ENCODE peak calls at places on chromosomes 11 and 22, in seven cellular contexts. T, R, O, U, L, X and P are unnamed samples.

GRCh38 chr11:121630041-121630440 is 177.3 kb upstream of the SORL1-AS1 start:
- DNase-seq in U (no peak), X (no peak), R (peak), L (no peak), O (no peak), T (no peak), P (no peak)

GRCh38 chr22:20552450-20552894 is 45.1 kb downstream of the MED15 start:
- DNase-seq in U (no peak), X (no peak), R (peak), L (no peak), O (no peak), T (peak), P (no peak)

GRCh38 chr11:74744277-74744676 is 4.4 kb upstream of the RNF169 start:
- DNase-seq in R (no peak), O (no peak), X (no peak), L (no peak), T (no peak), U (no peak), P (no peak)

GRCh38 chr11:66363805-66364535 is 7.6 kb downstream of the SLC29A2 start:
- DNase-seq in U (no peak), R (peak), T (no peak), L (peak), X (no peak), O (peak), P (no peak)

GRCh38 chr22:20155330-20156041 is 4.6 kb upstream of the CCDC188 start:
- DNase-seq in O (peak), U (no peak), X (no peak), L (peak), R (peak), T (no peak), P (no peak)

GRCh38 chr11:44962464-44962863 is 11.8 kb upstream of the TP53I11 start:
- DNase-seq in L (no peak), T (no peak), O (no peak), U (no peak), R (no peak), X (no peak), P (no peak)

GRCh38 chr22:46462726-46463371 is 74.6 kb downstream of the CELSR1 start:
- DNase-seq in L (no peak), X (peak), O (no peak), U (no peak), R (peak), T (no peak), P (no peak)

GRCh38 chr22:36398602-36399472 is 11.1 kb upstream of the MYH9 start:
- DNase-seq in O (no peak), L (no peak), X (no peak), U (no peak), R (peak), T (no peak), P (no peak)

GRCh38 chr11:66316849-66317251 is at the start of gene CD248:
- DNase-seq in X (no peak), O (no peak), L (no peak), R (peak), U (peak), T (no peak), P (no peak)

GRCh38 chr11:62545437-62546243 is 966 bp downstream of the AHNAK start:
- DNase-seq in T (peak), O (no peak), U (peak), R (peak), X (peak), L (peak), P (no peak)

GRCh38 chr22:26942301-26942927 is 285.0 kb downstream of the MIAT start:
- DNase-seq in X (no peak), R (no peak), L (no peak), T (no peak), U (no peak), O (no peak), P (no peak)

GRCh38 chr22:26939466-26939865 is 282.1 kb downstream of the MIAT start:
- DNase-seq in U (no peak), O (no peak), R (no peak), X (no peak), T (no peak), L (no peak), P (no peak)

DNA sequence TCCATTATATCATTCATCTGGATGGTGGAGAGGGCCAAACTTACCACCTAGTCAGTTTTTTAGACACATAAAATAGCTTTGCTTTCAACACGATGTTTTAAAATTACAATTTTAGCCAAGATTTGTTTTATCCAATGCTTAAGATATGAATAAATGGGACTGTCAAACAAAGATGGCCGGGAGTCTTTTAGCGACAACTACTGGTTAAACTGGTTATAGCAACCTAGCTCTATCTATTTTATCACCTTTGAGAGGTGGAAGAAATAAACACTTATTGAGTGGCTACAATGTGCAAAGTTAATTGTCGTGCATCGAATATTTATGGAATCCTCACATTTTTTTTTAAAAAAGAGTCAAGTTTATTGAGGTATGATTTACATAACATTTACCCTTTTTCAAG is 279.8 kb downstream of the MIAT start:
- DNase-seq in R (no peak), O (no peak), U (no peak), T (no peak), L (no peak), X (no peak), P (no peak)
- TF ChIP-seq CTCF in R (peak), O (peak), U (no peak), T (no peak), L (no peak), X (peak), P (peak)

DNA sequence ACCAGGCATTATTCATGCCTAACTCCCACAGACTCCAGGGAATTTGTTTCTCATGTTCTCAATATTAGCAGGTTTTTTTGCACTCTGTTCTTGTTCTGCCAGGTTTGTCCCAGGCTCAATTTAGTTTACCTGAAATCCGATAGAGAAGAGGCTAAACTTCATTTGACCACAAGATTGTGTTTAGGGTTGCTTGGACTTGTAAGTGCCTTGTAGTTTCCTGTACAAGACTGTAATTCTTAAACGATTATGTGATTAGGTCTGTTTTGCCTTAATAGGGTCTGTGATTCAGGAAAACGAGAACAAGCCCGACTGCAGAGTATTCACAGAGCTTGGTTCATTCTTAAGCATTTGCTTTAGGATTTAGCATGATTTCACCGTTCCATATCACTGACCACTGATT is 1.8 kb downstream of the PRSS23 start:
- DNase-seq in O (no peak), L (no peak), R (peak), T (no peak), U (no peak), X (no peak), P (no peak)
- H3K4me3 ChIP-seq in O (no peak), L (no peak), R (peak), T (no peak), U (peak), X (no peak), P (no peak)

DNA sequence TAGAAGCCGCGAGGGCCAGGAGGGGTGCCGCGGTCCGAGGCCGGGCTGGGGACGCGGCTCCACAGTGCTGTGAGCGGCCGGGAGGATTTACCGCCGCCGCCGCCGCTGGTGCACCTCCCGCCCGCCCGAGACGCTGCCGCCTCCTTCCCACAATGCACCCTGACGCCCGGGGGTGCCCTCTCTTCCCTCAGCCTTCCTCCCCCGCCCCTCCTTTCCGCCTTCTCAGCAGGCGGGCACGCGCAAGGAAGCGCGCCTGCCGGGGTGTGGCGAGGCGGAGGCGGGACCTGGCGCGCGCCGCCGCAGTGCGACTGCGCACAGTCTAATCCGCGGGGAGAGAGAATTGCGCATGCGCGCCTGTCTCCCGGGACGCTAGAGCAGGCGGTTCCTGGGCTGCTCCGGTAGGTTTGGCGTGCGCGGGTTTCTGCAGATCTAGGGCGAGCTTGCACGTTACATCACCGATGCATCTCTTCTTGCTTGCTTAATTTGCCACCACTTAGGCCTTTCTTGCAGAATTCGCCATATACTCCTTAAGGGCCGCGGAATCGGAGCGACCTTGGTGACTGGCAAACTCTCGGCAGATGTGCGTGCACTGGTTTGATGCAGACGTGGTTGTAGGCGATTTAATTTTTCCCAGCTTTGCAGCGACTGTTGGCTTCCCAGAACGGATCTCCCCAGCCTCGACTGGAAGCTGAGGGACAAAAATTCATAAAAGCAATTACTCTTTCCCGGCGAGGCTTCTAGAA is at the start of the genes GVQW3 and THAP12:
- DNase-seq in O (peak), L (peak), U (peak), R (peak), T (peak), X (peak), P (peak)
- TF ChIP-seq CTCF in O (peak), L (peak), U (no peak), R (no peak), T (peak), X (no peak), P (peak)

GRCh38 chr11:1459739-1460395 is 26.7 kb downstream of the MOB2 start:
- DNase-seq in R (no peak), X (no peak), L (no peak), O (no peak), T (no peak), U (no peak), P (no peak)

GRCh38 chr11:1460396-1460795 is 26.2 kb downstream of the MOB2 start:
- DNase-seq in T (no peak), X (no peak), R (peak), L (no peak), O (no peak), U (no peak), P (no peak)

GRCh38 chr11:1461806-1462455 is 24.6 kb downstream of the MOB2 start:
- DNase-seq in L (no peak), X (no peak), R (no peak), O (no peak), U (no peak), T (no peak), P (no peak)

GRCh38 chr11:1462576-1462975 is 24.0 kb downstream of the MOB2 start:
- DNase-seq in T (no peak), U (no peak), R (no peak), L (no peak), O (no peak), X (no peak), P (no peak)

GRCh38 chr11:1460994-1461805 is 25.4 kb downstream of the MOB2 start:
- DNase-seq in U (no peak), X (no peak), R (no peak), L (no peak), T (no peak), O (no peak), P (no peak)
- H3K4me3 ChIP-seq in U (no peak), X (no peak), R (no peak), L (no peak), T (no peak), O (no peak), P (no peak)

DNA sequence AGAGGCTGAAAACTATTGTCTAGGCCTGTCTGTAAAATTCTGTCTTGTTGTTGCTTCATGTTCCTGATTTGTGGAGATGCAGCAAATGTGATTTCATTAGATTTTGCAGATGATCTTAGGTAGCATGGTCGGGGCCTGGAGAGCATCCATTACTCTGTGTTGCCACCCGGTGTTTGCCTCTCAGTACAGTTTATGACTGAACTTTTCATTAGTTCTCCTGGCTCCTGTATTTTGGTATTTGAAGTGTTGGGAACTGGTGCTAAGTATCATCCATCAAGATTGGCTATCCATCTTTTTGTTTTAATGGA is 7.7 kb downstream of the YWHAH start:
- DNase-seq in X (no peak), R (no peak), O (no peak), T (no peak), U (no peak), L (no peak), P (no peak)
- TF ChIP-seq CTCF in X (peak), R (no peak), O (no peak), T (no peak), U (peak), L (no peak), P (no peak)

GRCh38 chr22:49209452-49210195 is 618.0 kb downstream of the BRD1 start:
- DNase-seq in L (no peak), R (no peak), X (no peak), T (peak), U (no peak), O (no peak), P (no peak)
- H3K4me3 ChIP-seq in L (no peak), R (no peak), X (no peak), T (no peak), U (no peak), O (no peak), P (no peak)

DNA sequence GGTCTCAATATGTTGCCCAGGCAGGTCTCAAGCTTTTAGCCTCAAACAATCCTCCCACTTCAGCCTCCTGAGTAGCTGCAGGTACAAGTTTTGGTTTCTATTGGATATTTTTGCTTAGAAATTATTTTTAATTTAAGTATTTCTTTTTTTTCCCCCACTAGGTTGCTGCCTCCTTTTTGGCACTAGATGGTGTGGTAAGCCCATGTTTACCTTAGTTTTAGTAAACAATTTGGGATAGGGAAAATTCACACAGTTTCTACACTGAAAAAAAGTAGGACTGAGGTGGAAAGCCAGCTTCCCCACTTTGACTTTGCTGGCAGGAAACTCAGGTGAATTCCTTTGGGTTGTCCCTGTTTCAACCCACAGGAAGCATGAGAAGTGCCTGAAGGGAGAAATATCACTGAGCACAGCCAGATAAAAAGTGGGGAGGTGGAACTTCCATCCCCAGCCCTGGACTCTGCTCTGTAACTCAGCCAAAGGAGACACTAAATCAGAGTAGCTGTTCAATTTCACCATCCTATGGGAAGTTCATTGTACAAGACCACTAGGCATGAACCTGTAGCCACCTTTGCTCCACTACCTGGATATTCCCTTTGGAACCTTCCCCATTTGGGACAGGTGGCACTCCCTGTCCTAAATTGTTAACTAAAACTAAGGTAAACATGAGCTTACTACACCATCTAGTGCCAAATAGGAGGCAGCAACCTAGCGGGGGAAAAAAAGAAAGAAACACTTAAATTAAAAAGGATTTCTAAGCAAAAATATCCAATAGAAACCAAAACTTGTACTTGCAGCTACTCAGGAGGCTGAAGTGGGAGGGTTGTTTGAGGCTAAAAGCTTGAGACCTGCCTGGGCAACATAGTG is 154.4 kb upstream of the FAT3 start:
- DNase-seq in U (no peak), O (no peak), L (no peak), T (no peak), R (peak), X (no peak), P (no peak)
- TF ChIP-seq CTCF in U (peak), O (no peak), L (no peak), T (no peak), R (no peak), X (no peak), P (peak)

GRCh38 chr11:116955949-116956348 is 118.5 kb upstream of the APOA1 start:
- DNase-seq in T (no peak), R (no peak), L (no peak), U (peak), X (no peak), O (no peak), P (no peak)
- H3K4me3 ChIP-seq in T (no peak), R (no peak), L (no peak), U (no peak), X (no peak), O (no peak), P (no peak)

GRCh38 chr22:50525104-50525958 is at the start of gene SCO2:
- DNase-seq in L (peak), R (peak), X (peak), U (peak), O (peak), T (peak), P (peak)
- TF ChIP-seq CTCF in L (peak), R (peak), X (peak), U (peak), O (peak), T (no peak), P (peak)

GRCh38 chr11:102316505-102316904 is 779 bp upstream of the BIRC3 start:
- DNase-seq in L (peak), R (no peak), O (peak), X (no peak), U (no peak), T (no peak), P (no peak)
- H3K4me3 ChIP-seq in L (peak), R (no peak), O (peak), X (peak), U (no peak), T (no peak), P (peak)